ENCODE peak calls at places on chromosomes 6 and 20, in eight cellular contexts. R is GM12865, F is AG10803, V is body of pancreas, I is ovary, X is tibial artery, T is GM06990, Y is Panc1. B is an unnamed sample.

GRCh38 chr6:98335594-98335993 is 498.8 kb upstream of the POU3F2 start:
- DNase-seq in R (no peak), F (no peak), V (no peak), I (no peak), X (no peak), T (no peak), Y (no peak), B (no peak)

GRCh38 chr6:15324427-15324985 is 78.6 kb downstream of the JARID2 start:
- DNase-seq in R (no peak), F (no peak), V (no peak), I (no peak), X (no peak), T (no peak), Y (no peak), B (no peak)

GRCh38 chr6:56916849-56917551 is 37.9 kb upstream of the BEND6 start:
- DNase-seq in R (peak), F (no peak), V (no peak), I (no peak), X (no peak), T (no peak), Y (no peak), B (no peak)

GRCh38 chr6:36358235-36358915 is 21.7 kb upstream of the BNIP5 start:
- DNase-seq in R (peak), F (no peak), V (no peak), I (peak), X (no peak), T (peak), Y (no peak), B (peak)

GRCh38 chr6:121897337-121897760 is 461.9 kb downstream of the GJA1 start:
- DNase-seq in R (no peak), F (no peak), V (no peak), I (no peak), X (no peak), T (no peak), Y (no peak), B (peak)

GRCh38 chr20:61723538-61724257 is 342.0 kb downstream of the TAF4 start:
- DNase-seq in R (no peak), F (no peak), V (no peak), I (no peak), X (no peak), T (no peak), Y (no peak), B (no peak)

GRCh38 chr20:38209736-38210405 is 44.8 kb upstream of the TGM2 start:
- DNase-seq in R (no peak), F (no peak), V (no peak), I (peak), X (peak), T (no peak), Y (no peak), B (no peak)

GRCh38 chr20:63068711-63069367 is 62.1 kb upstream of the BHLHE23 start:
- DNase-seq in R (no peak), F (no peak), V (no peak), I (no peak), X (peak), T (no peak), Y (no peak), B (no peak)

GRCh38 chr6:131182991-131183425 is 47.7 kb downstream of the AKAP7 start:
- DNase-seq in R (peak), F (peak), V (no peak), I (no peak), X (no peak), T (peak), Y (no peak), B (peak)

GRCh38 chr20:1950836-1951235 is 43.0 kb downstream of the PDYN start:
- DNase-seq in R (no peak), F (no peak), V (no peak), I (no peak), X (no peak), T (no peak), Y (no peak), B (no peak)

GRCh38 chr6:149899926-149900619 is 2.2 kb upstream of the RAET1E start:
- DNase-seq in R (no peak), F (no peak), V (no peak), I (peak), X (peak), T (no peak), Y (no peak), B (no peak)

GRCh38 chr20:56875052-56875663 is 246.1 kb downstream of the TFAP2C start:
- DNase-seq in R (no peak), F (peak), V (peak), I (no peak), X (no peak), T (no peak), Y (peak), B (peak)

GRCh38 chr20:41889871-41890224 is 271.7 kb upstream of the CHD6 start:
- DNase-seq in R (no peak), F (no peak), V (no peak), I (no peak), X (no peak), T (no peak), Y (no peak), B (no peak)

GRCh38 chr6:131946404-131946991 is 4.7 kb downstream of the CCN2 start:
- DNase-seq in R (no peak), F (peak), V (peak), I (no peak), X (no peak), T (no peak), Y (no peak), B (peak)

GRCh38 chr6:16436550-16436949 is 198.2 kb downstream of the GMPR start:
- DNase-seq in R (no peak), F (no peak), V (no peak), I (no peak), X (no peak), T (no peak), Y (no peak), B (no peak)

GRCh38 chr6:36839819-36840379 is 655 bp upstream of the CPNE5 start:
- DNase-seq in R (peak), F (no peak), V (peak), I (peak), X (no peak), T (peak), Y (no peak), B (no peak)

GRCh38 chr6:121559611-121560269 is 124.3 kb downstream of the GJA1 start:
- DNase-seq in R (no peak), F (no peak), V (no peak), I (no peak), X (no peak), T (no peak), Y (no peak), B (no peak)

GRCh38 chr6:121794630-121795029 is 359.2 kb downstream of the GJA1 start:
- DNase-seq in R (no peak), F (peak), V (no peak), I (no peak), X (no peak), T (no peak), Y (peak), B (peak)

GRCh38 chr6:44489912-44490604 is 102.6 kb downstream of the CDC5L start:
- DNase-seq in R (no peak), F (peak), V (peak), I (no peak), X (no peak), T (no peak), Y (peak), B (peak)

GRCh38 chr6:134078166-134078565 is 25.7 kb upstream of the SLC2A12 start:
- DNase-seq in R (no peak), F (no peak), V (no peak), I (no peak), X (no peak), T (no peak), Y (no peak), B (no peak)

GRCh38 chr20:25053207-25054132 is 4.5 kb downstream of the ACSS1 start:
- DNase-seq in R (no peak), F (peak), V (no peak), I (peak), X (peak), T (no peak), Y (no peak), B (peak)

GRCh38 chr6:18432180-18432579 is 45.0 kb downstream of the RNF144B start:
- DNase-seq in R (no peak), F (peak), V (no peak), I (no peak), X (no peak), T (no peak), Y (peak), B (peak)

GRCh38 chr20:23565503-23566056 is 2.7 kb downstream of the CST9L start:
- DNase-seq in R (no peak), F (no peak), V (no peak), I (no peak), X (no peak), T (no peak), Y (no peak), B (no peak)

GRCh38 chr6:35677456-35677855 is 11.3 kb downstream of the FKBP5 start:
- DNase-seq in R (no peak), F (no peak), V (peak), I (no peak), X (no peak), T (no peak), Y (no peak), B (no peak)

GRCh38 chr6:168163096-168163731 is 84.2 kb upstream of the FRMD1 start:
- DNase-seq in R (no peak), F (peak), V (peak), I (no peak), X (no peak), T (no peak), Y (no peak), B (peak)

GRCh38 chr20:36386236-36386635 is 80.1 kb downstream of the DLGAP4 start:
- DNase-seq in R (no peak), F (no peak), V (no peak), I (no peak), X (no peak), T (no peak), Y (no peak), B (no peak)

GRCh38 chr6:114108119-114109002 is 137.4 kb upstream of the HDAC2 start:
- DNase-seq in R (peak), F (peak), V (peak), I (peak), X (peak), T (no peak), Y (peak), B (peak)
- TF ChIP-seq CTCF in R (peak), F (peak), V (peak), I (no peak), X (peak), T (peak), Y (peak), B (peak)

GRCh38 chr6:158644227-158645063 is at the start of gene DYNLT1:
- DNase-seq in R (peak), F (peak), V (peak), I (peak), X (peak), T (peak), Y (peak), B (peak)
- H3K4me3 ChIP-seq in R (peak), F (peak), V (peak), I (peak), X (peak), T (peak), Y (peak), B (peak)

GRCh38 chr20:6162239-6162638 is 39.4 kb upstream of the FERMT1 start:
- DNase-seq in R (no peak), F (peak), V (peak), I (no peak), X (peak), T (no peak), Y (no peak), B (no peak)

GRCh38 chr20:6152777-6153176 is 29.9 kb upstream of the FERMT1 start:
- DNase-seq in R (no peak), F (no peak), V (no peak), I (no peak), X (no peak), T (no peak), Y (no peak), B (no peak)

GRCh38 chr20:6160736-6161135 is 37.9 kb upstream of the FERMT1 start:
- DNase-seq in R (no peak), F (no peak), V (no peak), I (no peak), X (no peak), T (no peak), Y (no peak), B (no peak)

DNA sequence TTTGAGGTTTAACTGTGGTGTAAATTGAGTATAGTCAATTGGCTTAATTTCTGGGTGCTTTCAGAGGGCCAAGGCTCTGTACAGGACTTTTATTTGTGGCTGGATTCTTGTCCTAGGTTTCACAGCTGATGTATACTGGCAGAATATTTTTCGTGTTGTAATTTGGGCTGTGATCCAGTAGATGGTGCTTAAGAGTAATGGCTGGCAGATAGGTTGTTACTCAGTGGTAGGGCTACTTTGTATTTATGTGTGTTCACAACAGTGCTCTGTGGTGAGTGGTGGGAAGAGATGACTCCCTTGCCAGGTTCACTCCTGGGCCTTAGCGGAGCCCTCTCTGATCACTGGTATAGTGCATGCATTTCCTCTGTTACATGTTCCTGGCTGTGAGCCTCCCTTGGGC is 34.5 kb upstream of the FERMT1 start:
- DNase-seq in R (peak), F (no peak), V (no peak), I (no peak), X (no peak), T (no peak), Y (no peak), B (peak)
- TF ChIP-seq CTCF in R (peak), F (no peak), V (no peak), I (no peak), X (no peak), T (peak), Y (peak), B (peak)

GRCh38 chr6:81793811-81794210 is 41.3 kb upstream of the TENT5A start:
- DNase-seq in R (no peak), F (peak), V (no peak), I (no peak), X (no peak), T (no peak), Y (no peak), B (peak)
- H3K4me3 ChIP-seq in R (no peak), F (no peak), V (no peak), I (no peak), X (no peak), T (no peak), Y (no peak), B (no peak)

DNA sequence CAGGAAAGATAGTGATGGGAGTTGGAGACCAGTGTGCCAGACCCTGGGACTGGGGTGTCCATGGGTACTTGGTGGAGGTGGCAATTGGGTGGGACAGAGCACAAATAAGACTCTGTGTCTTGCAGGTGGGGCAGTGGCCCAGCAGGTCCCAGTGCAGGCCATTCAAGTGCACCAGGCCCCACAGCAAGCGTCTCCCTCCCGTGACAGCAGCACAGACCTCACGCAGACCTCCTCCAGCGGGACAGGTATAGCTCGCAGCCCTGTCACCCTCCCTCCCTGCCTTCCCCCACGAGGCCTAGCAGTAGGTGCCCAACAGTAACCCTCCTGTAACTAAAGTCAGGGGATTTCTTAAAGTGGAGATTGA is 5.3 kb downstream of the SRF start:
- DNase-seq in R (peak), F (no peak), V (no peak), I (no peak), X (no peak), T (no peak), Y (no peak), B (no peak)
- TF ChIP-seq CTCF in R (no peak), F (no peak), V (no peak), I (no peak), X (no peak), T (no peak), Y (no peak), B (no peak)

GRCh38 chr6:6686748-6687601 is 98.5 kb downstream of the LY86 start:
- DNase-seq in R (no peak), F (peak), V (peak), I (peak), X (peak), T (no peak), Y (no peak), B (peak)

GRCh38 chr6:6689413-6690143 is 101.1 kb downstream of the LY86 start:
- DNase-seq in R (no peak), F (peak), V (no peak), I (no peak), X (no peak), T (no peak), Y (no peak), B (peak)

GRCh38 chr6:6690144-6690483 is 101.6 kb downstream of the LY86 start:
- DNase-seq in R (no peak), F (no peak), V (no peak), I (no peak), X (no peak), T (no peak), Y (no peak), B (no peak)

GRCh38 chr6:6688283-6688682 is 99.8 kb downstream of the LY86 start:
- DNase-seq in R (peak), F (peak), V (no peak), I (no peak), X (no peak), T (no peak), Y (no peak), B (peak)

DNA sequence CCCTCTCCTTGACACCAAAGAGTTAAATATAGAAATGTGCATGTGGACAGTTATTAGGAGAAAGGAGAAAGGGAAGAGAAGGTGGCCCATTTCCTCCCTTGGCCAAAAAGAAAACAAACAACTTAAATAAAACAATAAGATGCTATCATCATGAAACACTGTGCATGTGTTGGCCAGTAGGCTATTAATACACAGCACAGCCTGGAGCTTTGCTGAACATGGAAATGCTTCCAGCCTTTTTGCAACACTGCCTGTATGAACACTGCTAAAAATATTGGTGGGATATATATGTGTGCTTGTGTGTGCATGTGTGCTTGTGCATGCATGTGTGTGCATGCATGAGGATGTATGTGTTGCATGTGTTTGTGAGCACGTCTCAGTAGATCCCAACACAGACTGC is 100.4 kb downstream of the LY86 start:
- DNase-seq in R (no peak), F (peak), V (no peak), I (no peak), X (no peak), T (no peak), Y (no peak), B (no peak)
- H3K4me3 ChIP-seq in R (no peak), F (no peak), V (no peak), I (no peak), X (no peak), T (no peak), Y (no peak), B (no peak)

GRCh38 chr6:136684483-136684882 is 107.8 kb downstream of the MAP3K5 start:
- DNase-seq in R (no peak), F (no peak), V (no peak), I (no peak), X (no peak), T (no peak), Y (no peak), B (peak)
- TF ChIP-seq CTCF in R (no peak), F (no peak), V (no peak), I (no peak), X (no peak), T (no peak), Y (no peak), B (no peak)

GRCh38 chr6:27161115-27161514 is 86.4 kb upstream of the PRSS16 start:
- DNase-seq in R (no peak), F (no peak), V (no peak), I (no peak), X (no peak), T (no peak), Y (no peak), B (no peak)

GRCh38 chr6:27163858-27164257 is 83.6 kb upstream of the PRSS16 start:
- DNase-seq in R (no peak), F (no peak), V (no peak), I (no peak), X (no peak), T (no peak), Y (no peak), B (no peak)

GRCh38 chr6:27159725-27160124 is 87.8 kb upstream of the PRSS16 start:
- DNase-seq in R (no peak), F (no peak), V (no peak), I (no peak), X (no peak), T (no peak), Y (no peak), B (no peak)

GRCh38 chr6:27161603-27161945 is 85.9 kb upstream of the PRSS16 start:
- DNase-seq in R (no peak), F (no peak), V (no peak), I (no peak), X (no peak), T (no peak), Y (no peak), B (no peak)

DNA sequence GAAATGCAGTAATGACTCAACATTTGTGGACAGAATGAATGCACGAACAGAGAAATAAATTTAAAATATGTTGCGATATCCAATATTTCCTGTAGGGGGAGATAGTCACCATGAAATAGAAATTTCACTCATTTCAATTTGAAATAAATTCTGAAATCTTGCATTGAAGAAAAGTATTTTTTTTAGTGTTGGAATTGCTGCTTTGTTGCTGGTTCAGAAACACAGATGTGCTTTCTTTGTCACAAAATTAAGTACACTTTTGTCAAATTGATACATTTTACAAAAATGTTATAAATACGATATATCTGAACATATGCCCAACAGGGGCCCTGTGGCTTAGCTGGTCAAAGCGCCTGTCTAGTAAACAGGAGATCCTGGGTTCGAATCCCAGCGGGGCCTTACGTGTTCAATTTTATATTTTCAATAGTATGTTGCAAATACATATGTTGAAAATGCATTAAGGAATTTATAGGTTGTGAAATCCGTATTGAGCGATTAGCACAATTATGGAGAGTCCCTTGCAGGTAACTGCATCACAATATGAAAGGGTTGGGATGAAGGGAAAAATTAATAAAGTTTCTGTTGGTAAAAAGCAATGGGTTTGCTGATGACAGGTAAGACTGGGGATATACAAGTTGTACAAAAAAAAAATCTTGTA is 85.4 kb upstream of the PRSS16 start:
- DNase-seq in R (peak), F (peak), V (peak), I (no peak), X (no peak), T (no peak), Y (peak), B (peak)
- H3K4me3 ChIP-seq in R (no peak), F (no peak), V (no peak), I (no peak), X (no peak), T (no peak), Y (peak), B (no peak)